ENCODE peak calls at places on chromosomes 13 and 19, in four cellular contexts. W is GM12878, S is HepG2, F is K562. R is an unnamed sample.

GRCh38 chr13:51105046-51105445 is 6.0 kb downstream of the C13orf42 start:
- DNase-seq in W (no peak), S (no peak), F (no peak), R (no peak)

GRCh38 chr19:2454199-2454961 is 2.4 kb downstream of the LMNB2 start:
- DNase-seq in W (no peak), S (no peak), F (no peak), R (no peak)

GRCh38 chr19:17370026-17370587 is 7.0 kb downstream of the PLVAP start:
- DNase-seq in W (peak; percentile 94), S (no peak), F (no peak), R (no peak)

GRCh38 chr13:102012299-102013293 is 389.3 kb downstream of the FGF14 start:
- DNase-seq in W (no peak), S (no peak), F (no peak), R (no peak)

GRCh38 chr13:72379581-72379980 is 347.8 kb downstream of the MZT1 start:
- DNase-seq in W (no peak), S (no peak), F (no peak), R (no peak)

GRCh38 chr13:107025991-107026390 is 458.1 kb upstream of the ARGLU1 start:
- DNase-seq in W (no peak), S (no peak), F (no peak), R (no peak)

GRCh38 chr19:4977299-4978174 is 8.6 kb downstream of the KDM4B start:
- DNase-seq in W (no peak), S (no peak), F (no peak), R (no peak)

GRCh38 chr13:80955487-80955886 is 614.6 kb upstream of the SPRY2 start:
- DNase-seq in W (no peak), S (no peak), F (no peak), R (no peak)

GRCh38 chr19:35013820-35014754 is 14.0 kb downstream of the GRAMD1A start:
- DNase-seq in W (no peak), S (no peak), F (no peak), R (no peak)

GRCh38 chr13:50626031-50626643 is 217.4 kb downstream of the DLEU7 start:
- DNase-seq in W (no peak), S (no peak), F (peak; percentile 25), R (no peak)

GRCh38 chr19:49335071-49335783 is at the start of gene CD37:
- DNase-seq in W (no peak), S (no peak), F (peak; percentile 65), R (no peak)

GRCh38 chr13:68304287-68304893 is 1074.3 kb upstream of the PCDH9 start:
- DNase-seq in W (no peak), S (peak; percentile 43), F (peak; percentile 11), R (no peak)

GRCh38 chr13:113759525-113760137 is 605 bp downstream of the TMEM255B start:
- DNase-seq in W (no peak), S (no peak), F (no peak), R (no peak)

DNA sequence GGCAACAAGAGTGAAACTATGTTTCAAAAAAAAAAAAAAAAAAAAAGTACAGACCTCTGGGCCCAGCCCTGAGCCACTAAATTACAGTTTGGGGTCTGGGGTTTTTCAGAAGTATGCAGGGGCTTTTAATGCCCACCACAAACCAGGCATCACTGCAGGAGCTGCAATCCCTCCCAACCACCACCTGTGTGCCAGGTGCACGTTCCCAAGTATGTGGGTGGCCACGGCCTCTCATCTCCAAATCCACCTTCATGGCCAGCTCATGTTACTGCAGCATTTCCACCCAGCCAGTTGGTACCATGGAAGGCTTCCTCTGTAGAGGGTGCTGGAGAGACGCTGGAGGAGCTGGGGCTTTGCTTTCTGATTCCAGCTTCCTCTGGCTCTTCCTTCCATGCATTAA is 26.5 kb downstream of the CEP89 start:
- DNase-seq in W (no peak), S (no peak), F (no peak), R (no peak)
- TF ChIP-seq CREM in W (no peak), S (no peak), F (no peak), R (no peak)

DNA sequence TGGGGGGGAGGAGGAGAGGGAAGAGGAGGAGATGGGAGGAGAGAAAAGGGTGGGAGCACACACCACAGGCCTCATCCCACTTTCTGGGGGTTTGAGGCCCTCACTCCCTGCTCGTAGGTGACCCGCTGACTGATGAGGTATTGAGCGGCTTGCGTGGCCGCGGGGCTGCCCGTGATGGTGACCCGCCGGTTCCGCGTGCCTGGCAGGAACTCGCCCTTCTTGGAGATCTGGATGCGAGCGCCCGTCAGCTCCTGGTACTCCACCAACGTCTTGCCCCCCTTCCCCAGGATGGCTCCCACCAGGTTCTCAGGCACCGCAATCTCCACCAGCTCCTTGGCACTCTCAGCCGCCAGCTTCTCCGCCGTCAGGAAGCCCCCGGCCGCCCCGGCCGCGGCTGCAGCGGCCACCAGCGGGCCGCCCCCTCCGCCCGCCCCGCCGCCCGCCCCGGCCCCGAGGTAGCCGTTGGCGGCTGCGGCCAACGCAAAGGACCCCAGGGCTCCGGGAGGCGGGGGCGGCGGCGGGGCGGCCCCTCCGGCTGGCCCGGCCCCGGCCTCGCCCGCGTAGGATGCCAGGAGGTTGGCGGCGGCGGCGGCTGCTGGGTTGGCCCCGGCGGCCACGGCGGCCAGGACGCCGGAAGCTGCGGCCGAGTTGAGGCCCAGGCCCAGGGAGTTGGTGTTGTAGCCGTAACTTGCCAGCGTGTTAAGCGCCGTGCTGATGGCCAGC is 25.4 kb upstream of the NANOS2 start:
- DNase-seq in W (no peak), S (no peak), F (no peak), R (no peak)
- TF ChIP-seq MAX in W (no peak), S (no peak), F (no peak), R (no peak)

GRCh38 chr19:38425810-38426466 is at the start of gene RASGRP4:
- DNase-seq in W (no peak), S (no peak), F (peak; percentile 81), R (peak; percentile 45)
- TF ChIP-seq TCF7 in W (no peak), S (no peak), F (no peak), R (no peak)

GRCh38 chr19:48152552-48152951 is 17.6 kb downstream of the LIG1 start:
- DNase-seq in W (no peak), S (peak; percentile 24), F (peak; percentile 70), R (peak; percentile 72)
- TF ChIP-seq CREM in W (no peak), S (no peak), F (no peak), R (no peak)

DNA sequence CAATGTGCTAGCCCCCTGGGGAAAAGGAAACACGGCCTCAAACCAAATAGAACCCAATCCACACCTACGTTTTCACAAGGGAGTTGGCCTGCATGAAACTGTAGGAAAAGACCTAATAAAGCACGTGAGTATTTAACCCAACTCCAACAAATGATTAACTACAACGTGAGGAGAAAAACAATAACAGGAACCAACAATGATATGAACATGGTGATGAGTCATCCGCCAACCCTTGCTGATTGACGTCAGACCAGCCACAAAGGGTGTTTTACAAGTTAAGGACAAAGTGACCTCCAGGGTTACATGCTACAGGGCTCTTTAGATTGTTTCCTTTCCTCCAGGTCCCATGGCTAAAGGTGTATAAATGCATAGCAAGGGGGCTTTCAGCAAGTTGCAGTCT is 460.5 kb downstream of the COG6 start:
- DNase-seq in W (peak; percentile 48), S (peak; percentile 73), F (peak; percentile 61), R (no peak)
- TF ChIP-seq MAX in W (no peak), S (no peak), F (no peak), R (no peak)

GRCh38 chr13:48500652-48501197 is 32.2 kb downstream of the RCBTB2 start:
- DNase-seq in W (no peak), S (peak; percentile 41), F (no peak), R (no peak)

GRCh38 chr13:48496271-48496670 is 36.6 kb downstream of the RCBTB2 start:
- DNase-seq in W (no peak), S (no peak), F (no peak), R (no peak)

GRCh38 chr13:48494874-48495273 is 38.0 kb downstream of the RCBTB2 start:
- DNase-seq in W (no peak), S (no peak), F (no peak), R (no peak)

GRCh38 chr13:48496796-48497195 is 36.1 kb downstream of the RCBTB2 start:
- DNase-seq in W (no peak), S (no peak), F (no peak), R (no peak)

GRCh38 chr13:48497669-48498068 is 35.2 kb downstream of the RCBTB2 start:
- DNase-seq in W (no peak), S (no peak), F (no peak), R (no peak)
- TF ChIP-seq TCF7 in W (no peak), S (no peak), F (no peak), R (no peak)

GRCh38 chr13:85497652-85498051 is 301.6 kb downstream of the SLITRK6 start:
- DNase-seq in W (no peak), S (no peak), F (no peak), R (no peak)

GRCh38 chr13:85503797-85504196 is 295.4 kb downstream of the SLITRK6 start:
- DNase-seq in W (no peak), S (no peak), F (no peak), R (no peak)

GRCh38 chr13:85498774-85499173 is 300.4 kb downstream of the SLITRK6 start:
- DNase-seq in W (no peak), S (no peak), F (no peak), R (no peak)

GRCh38 chr13:85500716-85501256 is 298.4 kb downstream of the SLITRK6 start:
- DNase-seq in W (no peak), S (no peak), F (no peak), R (no peak)

GRCh38 chr13:85501616-85502015 is 297.6 kb downstream of the SLITRK6 start:
- DNase-seq in W (no peak), S (no peak), F (no peak), R (no peak)
- TF ChIP-seq CREM in W (no peak), S (no peak), F (no peak), R (no peak)

R was measured in WTC11.